ENCODE peak calls at places on chromosomes 4 and X, in five cellular contexts. J, R, G, Z and V are unnamed samples.
A peak's percentile ranks its signal among the peaks of the same experiment; 100 is the strongest.

GRCh38 chr4:3387154-3387942 is 54.4 kb upstream of the HGFAC start:
- DNase-seq in Z (peak; percentile 57), R (no peak), J (no peak), G (no peak), V (no peak)

GRCh38 chrX:45774961-45775360 is 574.3 kb upstream of the DIPK2B start:
- DNase-seq in R (no peak), J (no peak), Z (no peak), G (no peak), V (no peak)

GRCh38 chr4:147368948-147369347 is 111.9 kb upstream of the EDNRA start:
- DNase-seq in J (no peak), R (no peak), Z (no peak), G (no peak), V (no peak)

GRCh38 chrX:48864210-48864609 is 28.8 kb upstream of the PCSK1N start:
- DNase-seq in J (peak; percentile 1), G (no peak), Z (no peak), R (peak; percentile 8), V (no peak)

GRCh38 chr4:147865926-147866325 is 134.0 kb downstream of the ARHGAP10 start:
- DNase-seq in J (no peak), Z (no peak), R (no peak), G (peak; percentile 17), V (peak; percentile 76)

GRCh38 chrX:143306991-143307965 is 210.0 kb downstream of the SPANXN3 start:
- DNase-seq in G (no peak), Z (no peak), R (no peak), J (no peak), V (peak; percentile 1)

GRCh38 chr4:3369781-3370660 is 71.7 kb upstream of the HGFAC start:
- DNase-seq in R (no peak), G (no peak), J (no peak), Z (no peak), V (peak; percentile 89)

GRCh38 chr4:133866328-133866699 is 335.3 kb downstream of the PABPC4L start:
- DNase-seq in J (no peak), Z (no peak), G (no peak), R (no peak), V (no peak)

GRCh38 chr4:15658136-15658535 is 3.0 kb upstream of the FBXL5 start:
- DNase-seq in Z (no peak), R (no peak), J (no peak), G (no peak), V (no peak)

GRCh38 chr4:124854968-124855367 is 142.4 kb upstream of the ANKRD50 start:
- DNase-seq in J (no peak), R (no peak), Z (peak; percentile 30), G (no peak), V (no peak)

GRCh38 chr4:118345813-118346212 is 7.0 kb downstream of the PRSS12 start:
- DNase-seq in J (no peak), Z (no peak), R (no peak), G (no peak), V (no peak)

GRCh38 chr4:87406462-87406861 is 15.5 kb upstream of the HSD17B11 start:
- DNase-seq in J (no peak), R (no peak), G (no peak), Z (no peak), V (no peak)

GRCh38 chr4:84167579-84167978 is 331.5 kb downstream of the NKX6-1 start:
- DNase-seq in G (peak; percentile 17), J (peak; percentile 3), R (no peak), Z (no peak), V (peak; percentile 71)

GRCh38 chr4:111678908-111679307 is 466.3 kb upstream of the FAM241A start:
- DNase-seq in G (no peak), Z (no peak), R (no peak), J (no peak), V (no peak)

GRCh38 chr4:128385683-128386304 is 98.2 kb upstream of the PGRMC2 start:
- DNase-seq in Z (no peak), J (peak; percentile 6), R (no peak), G (no peak), V (peak; percentile 54)

GRCh38 chrX:7159132-7159861 is 11.3 kb upstream of the PUDP start:
- DNase-seq in R (no peak), Z (no peak), J (no peak), G (no peak), V (no peak)

GRCh38 chr4:1053080-1053661 is 41.7 kb downstream of the FGFRL1 start:
- DNase-seq in J (no peak), R (no peak), Z (no peak), G (no peak), V (no peak)

GRCh38 chrX:132041016-132041415 is 17.9 kb downstream of the STK26 start:
- DNase-seq in R (no peak), G (no peak), J (no peak), Z (no peak), V (peak; percentile 8)

GRCh38 chr4:93743638-93744037 is 84.9 kb upstream of the ATOH1 start:
- DNase-seq in J (no peak), Z (no peak), R (no peak), G (no peak), V (no peak)

GRCh38 chr4:98828801-98829200 is 100.1 kb downstream of the EIF4E start:
- DNase-seq in R (no peak), J (peak; percentile 3), Z (no peak), G (no peak), V (peak; percentile 59)

GRCh38 chrX:53398216-53398615 is 24.2 kb downstream of the SMC1A start:
- DNase-seq in G (no peak), R (no peak), Z (no peak), J (no peak), V (no peak)

GRCh38 chrX:53403535-53403934 is 18.9 kb downstream of the SMC1A start:
- DNase-seq in Z (no peak), R (no peak), J (no peak), G (no peak), V (no peak)
- H2AFZ ChIP-seq in Z (no peak overlapping the region), R (no peak overlapping the region), J (no peak overlapping the region), G (no peak overlapping the region), V (no peak overlapping the region)

DNA sequence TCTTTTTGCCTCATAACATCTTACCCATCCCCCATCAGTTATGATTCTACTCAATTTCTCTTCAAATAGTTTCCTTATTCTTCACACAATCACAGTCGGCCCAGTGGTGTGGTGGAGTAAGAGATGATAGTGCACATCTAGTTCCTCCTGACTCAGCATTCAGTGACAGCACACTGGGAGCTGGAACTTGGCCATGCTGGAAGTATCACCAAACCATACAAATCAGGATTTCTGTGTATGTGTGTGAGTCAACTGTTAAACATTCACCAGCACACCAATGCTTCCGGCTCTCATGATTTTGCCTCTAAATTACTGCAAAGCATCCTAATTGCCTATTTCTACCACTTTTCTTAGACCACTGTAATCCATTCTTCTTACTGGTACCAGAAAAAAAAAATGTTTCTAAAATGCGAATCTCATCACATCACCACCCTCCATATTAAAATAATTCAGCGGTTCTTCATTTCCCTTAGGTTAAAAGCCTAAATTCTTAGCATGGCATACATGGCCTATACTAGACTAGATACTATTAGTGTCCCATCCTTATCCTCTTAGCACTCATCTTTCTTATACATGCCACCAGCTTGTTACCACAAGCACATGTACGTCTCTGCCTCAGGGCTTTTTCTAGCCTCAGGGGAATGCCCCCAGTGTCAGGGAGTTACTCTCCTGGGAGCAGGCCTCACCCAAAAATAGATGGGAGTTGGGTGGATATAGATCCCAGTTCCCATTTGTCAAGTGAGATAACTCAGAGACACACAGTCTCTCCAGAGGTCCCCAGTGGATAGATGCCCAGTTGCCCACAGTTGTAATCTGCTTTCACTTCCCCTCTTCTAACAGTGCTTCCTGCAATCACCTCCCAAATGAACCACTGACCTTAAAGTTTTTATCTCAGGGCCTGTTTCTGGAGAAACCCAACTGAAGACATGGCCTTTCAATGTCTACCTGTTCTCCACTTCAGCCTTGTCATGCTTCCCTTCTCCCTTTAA is 49.2 kb upstream of the DDX53 start:
- DNase-seq in J (no peak), Z (no peak), G (no peak), R (no peak), V (no peak)
- TF ChIP-seq CREB1 in J (no peak), Z (no peak), G (no peak), R (no peak), V (no peak)

DNA sequence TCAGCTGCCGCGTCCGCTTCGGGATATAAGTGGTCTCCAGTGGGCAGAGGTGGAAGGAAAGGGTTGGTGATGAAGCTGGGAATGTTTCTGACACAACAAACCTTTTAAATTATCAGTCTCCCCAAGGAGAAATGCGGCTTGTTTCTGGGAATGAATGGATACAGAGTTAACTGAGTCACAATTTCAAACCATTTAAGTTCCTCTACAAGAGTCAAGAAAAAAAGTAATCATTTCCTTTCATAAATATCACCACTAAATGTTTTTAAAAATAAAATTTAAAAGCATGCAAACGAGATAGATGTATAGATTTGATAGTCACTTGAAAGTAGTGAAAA is 1.4 kb downstream of the GASK1B start:
- DNase-seq in G (no peak), Z (no peak), J (no peak), R (no peak), V (no peak)
- H2AFZ ChIP-seq in G (peak overlapping the region; percentile 70), Z (no peak overlapping the region), J (peak overlapping the region; percentile 58), R (peak overlapping the region; percentile 10), V (no peak overlapping the region)

DNA sequence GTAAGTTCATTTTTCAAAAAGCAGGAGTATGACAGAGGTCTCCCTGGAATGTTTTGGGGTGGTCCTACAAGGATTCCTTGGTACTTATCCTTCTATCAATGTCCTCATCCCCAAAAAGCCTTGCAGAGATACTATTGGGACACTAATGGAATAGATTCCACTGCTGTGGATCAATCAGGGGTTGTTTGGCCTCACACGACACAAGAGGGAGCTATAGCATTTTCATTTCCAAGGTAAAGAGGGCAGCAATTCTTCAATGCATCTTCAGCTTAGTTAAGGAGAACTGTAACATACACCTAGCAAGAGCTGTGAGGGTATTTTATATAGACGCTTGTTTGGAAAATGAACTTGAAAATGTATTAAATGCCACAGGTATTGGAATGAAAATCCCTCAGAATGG is 50.9 kb downstream of the USP26 start:
- DNase-seq in G (no peak), Z (no peak), J (peak; percentile 2), R (no peak), V (peak; percentile 51)
- TF ChIP-seq CREB1 in G (no peak), Z (no peak), J (no peak), R (no peak), V (no peak)

DNA sequence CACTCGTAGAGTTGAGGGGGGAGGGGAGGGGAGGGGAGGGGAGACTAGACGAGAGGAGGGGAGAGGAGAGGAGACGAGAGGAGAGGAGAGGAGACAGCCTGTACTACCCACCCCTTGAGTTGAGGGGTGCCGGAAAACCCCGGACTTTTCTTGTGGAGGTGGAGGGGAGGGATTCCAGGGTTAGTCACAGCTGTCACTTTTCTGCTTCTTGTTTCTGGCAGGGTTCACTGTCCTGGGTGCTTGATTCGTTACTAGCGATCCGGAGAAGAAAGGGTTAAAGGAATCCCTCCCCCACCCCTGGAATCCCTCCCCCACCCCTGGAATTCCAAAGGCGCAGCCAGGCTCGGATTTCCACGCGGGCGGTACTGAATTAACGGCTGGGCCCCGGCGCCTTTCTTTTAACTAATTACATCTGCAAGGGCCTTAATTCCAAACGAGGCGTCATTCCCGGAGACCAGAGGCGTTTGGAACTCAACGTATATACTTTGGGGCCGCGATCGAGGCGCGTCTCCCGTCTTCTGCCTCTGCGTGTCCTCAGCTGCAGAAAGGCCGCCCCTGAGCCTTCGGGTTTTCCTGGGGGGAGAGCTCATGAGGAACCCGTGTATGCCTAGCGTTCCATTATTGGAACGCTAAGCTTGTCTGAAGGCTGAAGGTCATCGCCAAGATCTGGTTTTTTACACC is 20.1 kb upstream of the CSF2RA start:
- DNase-seq in Z (no peak), G (no peak), J (peak; percentile 7), R (no peak), V (peak; percentile 99)
- H2AFZ ChIP-seq in Z (no peak overlapping the region), G (no peak overlapping the region), J (no peak overlapping the region), R (no peak overlapping the region), V (no peak overlapping the region)